ENCODE peak calls at places on chromosomes 11 and 22, in five cellular contexts. S is kidney epithelial cell, X is mesothelial cell of epicardium, D is heart left ventricle, U is bronchial epithelial cell. I is an unnamed sample.

GRCh38 chr22:45952151-45952550 is 24.8 kb downstream of the WNT7B start:
- DNase-seq in S (no peak), X (no peak), D (no peak), U (no peak), I (no peak)

GRCh38 chr11:105181100-105181499 is 41.5 kb upstream of the CARD18 start:
- DNase-seq in S (no peak), X (no peak), D (no peak), U (peak), I (no peak)

GRCh38 chr11:100861221-100861620 is 174.1 kb downstream of the ARHGAP42 start:
- DNase-seq in S (no peak), X (no peak), D (no peak), U (peak), I (no peak)

GRCh38 chr11:128728767-128729587 is 35.1 kb downstream of the FLI1 start:
- DNase-seq in S (no peak), X (no peak), D (no peak), U (no peak), I (no peak)

GRCh38 chr11:2777871-2778629 is 78.3 kb upstream of the KCNQ1OT1 start:
- DNase-seq in S (no peak), X (no peak), D (peak), U (no peak), I (peak)

GRCh38 chr11:118688851-118689502 is 9.5 kb upstream of the TREH start:
- DNase-seq in S (no peak), X (no peak), D (no peak), U (no peak), I (no peak)

GRCh38 chr11:123054301-123055065 is 7.5 kb downstream of the HSPA8 start:
- DNase-seq in S (no peak), X (no peak), D (no peak), U (peak), I (no peak)

GRCh38 chr11:1077033-1077416 is 2.4 kb downstream of the MUC2 start:
- DNase-seq in S (no peak), X (peak), D (no peak), U (no peak), I (no peak)

GRCh38 chr11:112159098-112159761 is 4.7 kb downstream of the IL18 start:
- DNase-seq in S (no peak), X (no peak), D (no peak), U (no peak), I (no peak)

DNA sequence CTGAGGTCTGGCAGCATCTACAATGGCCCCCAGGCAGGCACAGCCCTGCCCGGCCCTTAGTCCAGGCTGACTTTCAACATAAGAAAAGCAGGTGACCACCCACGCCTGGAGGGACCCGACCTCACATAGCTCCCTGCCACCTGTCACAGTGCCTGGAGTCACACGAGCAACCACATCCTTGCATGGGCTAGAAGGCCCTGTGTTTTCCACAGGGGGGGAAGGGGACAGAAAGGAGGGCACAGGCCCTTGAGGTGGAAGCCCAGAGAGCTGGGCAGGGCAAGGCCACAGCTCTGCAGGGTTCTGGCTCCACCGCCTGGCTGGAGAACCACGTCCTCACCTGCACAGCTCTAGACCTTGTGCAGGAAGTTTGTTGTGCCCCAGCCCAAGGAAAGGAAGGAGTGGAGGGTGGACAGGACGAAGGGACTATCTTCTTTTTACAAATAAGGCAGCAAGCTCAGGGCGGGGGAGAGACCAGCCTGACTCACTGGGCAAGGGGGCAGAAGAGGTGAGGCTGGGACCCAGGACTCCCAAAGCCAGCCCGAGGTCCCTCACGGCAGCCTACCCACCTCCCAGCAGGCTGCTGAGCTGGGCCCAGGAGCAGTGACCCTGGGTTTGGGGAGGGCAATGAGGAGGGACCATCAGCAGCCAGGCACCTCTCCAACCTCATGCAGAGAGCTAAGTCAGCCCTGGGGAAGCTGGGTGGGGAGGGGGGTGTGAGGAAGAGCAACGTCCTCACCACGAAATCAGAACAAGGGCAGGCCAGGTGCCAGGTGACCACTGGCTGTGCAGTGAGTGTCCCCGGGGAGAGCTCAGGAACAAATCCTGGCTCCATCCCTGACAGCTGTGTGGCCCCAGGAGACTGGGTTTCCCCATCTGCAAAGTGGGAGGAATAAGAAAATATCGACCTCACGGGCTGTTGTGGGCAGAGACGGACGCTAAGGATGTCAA is 4.3 kb downstream of the C1QTNF6 start:
- DNase-seq in S (no peak), X (no peak), D (no peak), U (no peak), I (no peak)
- TF ChIP-seq CTCF in S (no peak), X (no peak), D (no peak), U (no peak), I (no peak)

GRCh38 chr11:74397531-74398243 is 546 bp downstream of the PGM2L1 start:
- DNase-seq in S (no peak), X (peak), D (no peak), U (peak), I (peak)
- TF ChIP-seq CTCF in S (no peak), X (no peak), D (no peak), U (peak), I (no peak)

DNA sequence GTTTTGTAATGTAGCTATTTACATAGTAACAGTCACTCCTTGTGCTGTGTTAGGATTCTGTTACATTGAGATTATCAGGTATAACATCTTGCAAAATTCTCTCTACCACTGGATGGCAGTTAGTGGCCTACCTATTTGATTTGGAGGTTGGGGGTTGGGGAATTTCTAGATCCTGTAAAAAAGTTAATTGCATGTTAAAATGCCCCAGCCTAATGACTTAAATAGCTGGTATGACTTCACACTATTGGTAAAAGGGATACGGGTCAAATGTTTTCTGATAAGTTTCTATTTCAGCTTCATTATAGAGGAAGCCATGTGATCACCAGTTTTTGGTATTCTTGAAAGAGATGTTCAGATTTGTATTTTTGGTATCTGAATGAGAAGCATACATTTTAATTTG is 2.8 kb downstream of the GRK3 start:
- DNase-seq in S (no peak), X (no peak), D (no peak), U (peak), I (no peak)
- TF ChIP-seq CTCF in S (no peak), X (no peak), D (no peak), U (peak), I (no peak)

DNA sequence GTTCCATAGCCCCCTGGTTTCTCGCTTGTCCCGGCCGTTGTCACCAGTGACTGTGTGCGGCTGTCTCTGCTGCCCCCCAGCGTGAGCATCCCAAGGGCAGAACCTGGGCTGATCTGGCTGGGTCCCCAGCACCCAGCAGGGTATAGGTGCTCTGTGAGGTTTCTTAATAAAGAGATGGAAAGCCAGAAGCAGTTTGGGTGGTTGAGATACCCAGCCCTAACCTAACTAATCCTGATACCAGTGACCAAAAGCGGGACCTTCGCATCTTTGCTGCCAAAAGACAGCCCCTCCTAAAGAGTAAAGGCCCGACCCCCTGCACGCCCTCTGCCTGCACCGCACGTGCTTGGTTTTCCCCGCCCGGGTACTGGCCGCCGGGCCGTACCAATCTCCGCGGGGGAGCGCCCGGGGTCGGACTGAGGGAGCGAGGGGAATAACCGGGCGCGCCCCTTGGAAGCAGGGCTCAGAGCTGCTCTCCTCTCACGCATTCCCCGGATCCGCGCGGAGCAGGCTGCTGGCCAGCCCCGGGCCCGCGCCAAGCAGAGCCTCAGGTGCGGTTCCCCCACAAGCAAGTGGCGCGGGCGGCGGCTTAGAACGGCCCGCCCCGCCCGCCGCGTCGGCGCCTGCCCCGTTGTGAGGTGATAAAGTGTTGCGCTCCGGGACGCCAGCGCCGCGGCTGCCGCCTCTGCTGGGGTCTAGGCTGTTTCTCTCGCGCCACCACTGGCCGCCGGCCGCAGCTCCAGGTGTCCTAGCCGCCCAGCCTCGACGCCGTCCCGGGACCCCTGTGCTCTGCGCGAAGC is at the start of gene DGAT2:
- DNase-seq in S (no peak), X (peak), D (peak), U (peak), I (peak)
- TF ChIP-seq CTCF in S (no peak), X (no peak), D (peak), U (peak), I (no peak)

GRCh38 chr11:8382436-8383053 is 118.9 kb upstream of the LMO1 start:
- DNase-seq in S (peak), X (no peak), D (no peak), U (peak), I (no peak)
- TF ChIP-seq CTCF in S (peak), X (no peak), D (no peak), U (no peak), I (no peak)

GRCh38 chr11:12083380-12083779 is 27.0 kb upstream of the MICAL2 start:
- DNase-seq in S (no peak), X (no peak), D (no peak), U (no peak), I (no peak)
- TF ChIP-seq CTCF in S (peak), X (no peak), D (no peak), U (no peak), I (no peak)